ENCODE peak calls at places on chromosome 6, in six cellular contexts. U, X, O, T, Q and M are unnamed samples.
A peak's percentile ranks its signal among the peaks of the same experiment; 100 is the strongest.

GRCh38 chr6:150751296-150751695 is 114.2 kb upstream of the MTHFD1L start:
- DNase-seq in X (no peak), T (no peak), U (peak; percentile 2), Q (no peak), O (no peak), M (peak; percentile 22)

GRCh38 chr6:4967301-4968030 is 36.4 kb downstream of the RPP40 start:
- DNase-seq in U (peak; percentile 43), O (no peak), T (no peak), X (no peak), Q (no peak), M (no peak)

GRCh38 chr6:150037526-150038201 is 12.3 kb upstream of the RAET1L start:
- DNase-seq in U (no peak), X (no peak), Q (no peak), T (no peak), O (no peak), M (no peak)

GRCh38 chr6:127690588-127690987 is 113.6 kb downstream of the C6orf58 start:
- DNase-seq in X (no peak), T (no peak), Q (no peak), O (no peak), U (no peak), M (no peak)

GRCh38 chr6:158475344-158476302 is 84.3 kb upstream of the TMEM181 start:
- DNase-seq in T (no peak), Q (no peak), O (no peak), X (no peak), U (peak; percentile 66), M (peak; percentile 16)

GRCh38 chr6:26416288-26416687 is 14.2 kb downstream of the BTN3A1 start:
- DNase-seq in U (no peak), Q (no peak), X (no peak), T (no peak), O (no peak), M (no peak)

GRCh38 chr6:1986454-1987243 is 258.8 kb downstream of the GMDS start:
- DNase-seq in X (no peak), Q (no peak), U (peak; percentile 38), O (no peak), T (no peak), M (no peak)

GRCh38 chr6:70709826-70710225 is 42.1 kb downstream of the SMAP1 start:
- DNase-seq in X (no peak), T (no peak), U (peak; percentile 80), Q (no peak), O (no peak), M (peak; percentile 59)

GRCh38 chr6:18264338-18265098 is at the start of gene DEK:
- DNase-seq in O (peak; percentile 80), Q (peak; percentile 90), U (peak; percentile 78), T (peak; percentile 88), X (peak; percentile 85), M (peak; percentile 76)

GRCh38 chr6:105573138-105573537 is 170.3 kb upstream of the PREP start:
- DNase-seq in O (no peak), Q (no peak), X (no peak), U (no peak), T (no peak), M (no peak)

GRCh38 chr6:36683145-36683655 is 4.7 kb downstream of the CDKN1A start:
- DNase-seq in O (no peak), Q (no peak), T (no peak), X (no peak), U (no peak), M (no peak)